ENCODE peak calls at places on chromosomes 16 and 17, in four cellular contexts. One of them, this sample, is unnamed.

GRCh38 chr16:47197536-47198179 is 53.9 kb upstream of the NETO2 start:
- DNase-seq in NCI-H1092: peak
- DNase-seq in activated CD4-positive, CD25-positive, alpha-beta regulatory T cell: no peak
- DNase-seq in cardiac septum: no peak
- DNase-seq in this sample: no peak

GRCh38 chr17:29617481-29618271 is 5.0 kb downstream of the CORO6 start:
- DNase-seq in activated CD4-positive, CD25-positive, alpha-beta regulatory T cell: peak
- DNase-seq in NCI-H1092: peak
- DNase-seq in cardiac septum: peak
- DNase-seq in this sample: peak

GRCh38 chr16:84115919-84116719 is 623 bp downstream of the MBTPS1 start:
- DNase-seq in activated CD4-positive, CD25-positive, alpha-beta regulatory T cell: peak
- DNase-seq in cardiac septum: peak
- DNase-seq in NCI-H1092: peak
- DNase-seq in this sample: peak

GRCh38 chr17:61656721-61657217 is 65.8 kb upstream of the NACA2 start:
- DNase-seq in activated CD4-positive, CD25-positive, alpha-beta regulatory T cell: no peak
- DNase-seq in NCI-H1092: no peak
- DNase-seq in cardiac septum: no peak
- DNase-seq in this sample: no peak

GRCh38 chr16:76931186-76931585 is 259.8 kb upstream of the MON1B start:
- DNase-seq in activated CD4-positive, CD25-positive, alpha-beta regulatory T cell: no peak
- DNase-seq in cardiac septum: no peak
- DNase-seq in NCI-H1092: no peak
- DNase-seq in this sample: no peak

GRCh38 chr16:19329932-19330331 is 44.4 kb downstream of the CLEC19A start:
- DNase-seq in cardiac septum: no peak
- DNase-seq in NCI-H1092: no peak
- DNase-seq in activated CD4-positive, CD25-positive, alpha-beta regulatory T cell: no peak
- DNase-seq in this sample: no peak

GRCh38 chr17:53449324-53449723 is 373.4 kb upstream of the KIF2B start:
- DNase-seq in NCI-H1092: no peak
- DNase-seq in activated CD4-positive, CD25-positive, alpha-beta regulatory T cell: no peak
- DNase-seq in cardiac septum: no peak
- DNase-seq in this sample: no peak

GRCh38 chr16:85980686-85981085 is 81.7 kb downstream of the IRF8 start:
- DNase-seq in NCI-H1092: no peak
- DNase-seq in activated CD4-positive, CD25-positive, alpha-beta regulatory T cell: no peak
- DNase-seq in cardiac septum: no peak
- DNase-seq in this sample: no peak

GRCh38 chr17:7611635-7612293 is 2.9 kb downstream of the FXR2 start:
- DNase-seq in cardiac septum: no peak
- DNase-seq in NCI-H1092: no peak
- DNase-seq in activated CD4-positive, CD25-positive, alpha-beta regulatory T cell: no peak
- DNase-seq in this sample: no peak

GRCh38 chr17:72338847-72339790 is 218.3 kb downstream of the SOX9 start:
- DNase-seq in NCI-H1092: no peak
- DNase-seq in cardiac septum: no peak
- DNase-seq in activated CD4-positive, CD25-positive, alpha-beta regulatory T cell: no peak
- DNase-seq in this sample: no peak

GRCh38 chr16:75764154-75764768 is 38.0 kb upstream of the CPHXL start:
- DNase-seq in NCI-H1092: peak
- DNase-seq in cardiac septum: no peak
- DNase-seq in activated CD4-positive, CD25-positive, alpha-beta regulatory T cell: peak
- DNase-seq in this sample: peak

This sample was measured in central memory CD8-positive, alpha-beta T cell.